ENCODE peak calls at places on chromosomes 13 and 19, in six cellular contexts. One of them, this sample, is unnamed. For H3K36me3 and H3K9me3, the result is how much of the 10 kb centered on the place peaks cover.

GRCh38 chr19:1240925-1241324 is 626 bp upstream of the ATP5F1D start:
- DNase-seq in HCT116: no peak
- DNase-seq in tibial nerve: no peak
- DNase-seq in upper lobe of left lung: peak
- DNase-seq in esophagus squamous epithelium: no peak
- DNase-seq in uterus: no peak
- DNase-seq in this sample: no peak

GRCh38 chr13:71806885-71807284 is 60.1 kb downstream of the DACH1 start:
- DNase-seq in HCT116: no peak
- DNase-seq in tibial nerve: no peak
- DNase-seq in upper lobe of left lung: no peak
- DNase-seq in esophagus squamous epithelium: no peak
- DNase-seq in uterus: no peak
- DNase-seq in this sample: no peak

GRCh38 chr19:46471116-46471733 is at the start of gene PNMA8A:
- DNase-seq in HCT116: no peak
- DNase-seq in tibial nerve: no peak
- DNase-seq in upper lobe of left lung: peak
- DNase-seq in esophagus squamous epithelium: no peak
- DNase-seq in uterus: peak
- DNase-seq in this sample: peak

GRCh38 chr13:99829593-99830239 is 141.9 kb downstream of the ZIC5 start:
- DNase-seq in HCT116: no peak
- DNase-seq in tibial nerve: no peak
- DNase-seq in upper lobe of left lung: no peak
- DNase-seq in esophagus squamous epithelium: no peak
- DNase-seq in uterus: no peak
- DNase-seq in this sample: no peak

GRCh38 chr19:47002106-47002766 is 17.4 kb upstream of the NPAS1 start:
- DNase-seq in HCT116: no peak
- DNase-seq in tibial nerve: no peak
- DNase-seq in upper lobe of left lung: no peak
- DNase-seq in esophagus squamous epithelium: no peak
- DNase-seq in uterus: no peak
- DNase-seq in this sample: no peak

GRCh38 chr13:24688111-24688510 is 7.9 kb downstream of the ATP12A start:
- DNase-seq in HCT116: no peak
- DNase-seq in tibial nerve: no peak
- DNase-seq in upper lobe of left lung: no peak
- DNase-seq in esophagus squamous epithelium: no peak
- DNase-seq in uterus: no peak
- DNase-seq in this sample: no peak

GRCh38 chr13:79485014-79485441 is 4.1 kb downstream of the NDFIP2 start:
- DNase-seq in HCT116: no peak
- DNase-seq in tibial nerve: no peak
- DNase-seq in upper lobe of left lung: no peak
- DNase-seq in esophagus squamous epithelium: no peak
- DNase-seq in uterus: no peak
- DNase-seq in this sample: no peak

GRCh38 chr19:6413291-6413690 is 11.3 kb downstream of the KHSRP start:
- DNase-seq in HCT116: no peak
- DNase-seq in tibial nerve: no peak
- DNase-seq in upper lobe of left lung: peak
- DNase-seq in esophagus squamous epithelium: no peak
- DNase-seq in uterus: no peak
- DNase-seq in this sample: no peak

GRCh38 chr13:51019026-51019425 is 92.0 kb downstream of the C13orf42 start:
- DNase-seq in HCT116: no peak
- DNase-seq in tibial nerve: no peak
- DNase-seq in upper lobe of left lung: no peak
- DNase-seq in esophagus squamous epithelium: no peak
- DNase-seq in uterus: no peak
- DNase-seq in this sample: no peak

GRCh38 chr19:39111593-39112199 is 13.9 kb upstream of the PAK4 start:
- DNase-seq in HCT116: no peak
- DNase-seq in tibial nerve: no peak
- DNase-seq in upper lobe of left lung: no peak
- DNase-seq in esophagus squamous epithelium: no peak
- DNase-seq in uterus: no peak
- DNase-seq in this sample: no peak

GRCh38 chr13:40145139-40145538 is 489.7 kb downstream of the COG6 start:
- DNase-seq in HCT116: no peak
- DNase-seq in tibial nerve: no peak
- DNase-seq in upper lobe of left lung: no peak
- DNase-seq in esophagus squamous epithelium: no peak
- DNase-seq in uterus: no peak
- DNase-seq in this sample: no peak

DNA sequence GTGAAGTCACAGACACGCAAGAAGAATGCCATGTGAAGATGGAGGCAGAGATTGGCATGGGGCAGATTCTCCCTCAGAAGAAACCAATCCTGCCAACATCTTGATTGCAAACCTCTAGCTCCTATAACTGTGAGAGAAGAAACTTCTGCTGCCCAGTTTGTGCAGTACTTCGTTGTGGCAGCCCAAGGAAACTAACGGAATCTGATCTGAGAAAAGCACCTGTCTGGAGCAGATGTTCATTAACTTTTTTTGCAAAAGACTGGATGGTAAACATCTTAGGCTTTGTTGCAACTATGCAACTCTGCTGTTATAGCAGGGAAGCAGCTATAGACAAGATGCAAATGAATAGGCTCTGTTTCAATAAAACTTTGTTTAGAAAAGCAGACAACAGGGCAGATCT is 25.1 kb upstream of the CPB2 start:
- DNase-seq in HCT116: no peak
- DNase-seq in tibial nerve: no peak
- DNase-seq in upper lobe of left lung: no peak
- DNase-seq in esophagus squamous epithelium: no peak
- DNase-seq in uterus: no peak
- DNase-seq in this sample: no peak
- H3K36me3 ChIP-seq in HCT116: under half
- H3K36me3 ChIP-seq in tibial nerve: under half
- H3K36me3 ChIP-seq in upper lobe of left lung: under half
- H3K36me3 ChIP-seq in esophagus squamous epithelium: under half
- H3K36me3 ChIP-seq in uterus: under half
- H3K36me3 ChIP-seq in this sample: under half

GRCh38 chr13:111121421-111121820 is 6.3 kb downstream of the ARHGEF7 start:
- DNase-seq in HCT116: no peak
- DNase-seq in tibial nerve: no peak
- DNase-seq in upper lobe of left lung: peak
- DNase-seq in esophagus squamous epithelium: no peak
- DNase-seq in uterus: no peak
- DNase-seq in this sample: no peak

GRCh38 chr13:111120913-111121312 is 5.8 kb downstream of the ARHGEF7 start:
- DNase-seq in HCT116: no peak
- DNase-seq in tibial nerve: no peak
- DNase-seq in upper lobe of left lung: peak
- DNase-seq in esophagus squamous epithelium: no peak
- DNase-seq in uterus: no peak
- DNase-seq in this sample: no peak

GRCh38 chr13:111123221-111123620 is 8.1 kb downstream of the ARHGEF7 start:
- DNase-seq in HCT116: no peak
- DNase-seq in tibial nerve: no peak
- DNase-seq in upper lobe of left lung: peak
- DNase-seq in esophagus squamous epithelium: no peak
- DNase-seq in uterus: no peak
- DNase-seq in this sample: no peak

GRCh38 chr13:111122631-111123030 is 7.5 kb downstream of the ARHGEF7 start:
- DNase-seq in HCT116: no peak
- DNase-seq in tibial nerve: no peak
- DNase-seq in upper lobe of left lung: no peak
- DNase-seq in esophagus squamous epithelium: no peak
- DNase-seq in uterus: no peak
- DNase-seq in this sample: no peak

DNA sequence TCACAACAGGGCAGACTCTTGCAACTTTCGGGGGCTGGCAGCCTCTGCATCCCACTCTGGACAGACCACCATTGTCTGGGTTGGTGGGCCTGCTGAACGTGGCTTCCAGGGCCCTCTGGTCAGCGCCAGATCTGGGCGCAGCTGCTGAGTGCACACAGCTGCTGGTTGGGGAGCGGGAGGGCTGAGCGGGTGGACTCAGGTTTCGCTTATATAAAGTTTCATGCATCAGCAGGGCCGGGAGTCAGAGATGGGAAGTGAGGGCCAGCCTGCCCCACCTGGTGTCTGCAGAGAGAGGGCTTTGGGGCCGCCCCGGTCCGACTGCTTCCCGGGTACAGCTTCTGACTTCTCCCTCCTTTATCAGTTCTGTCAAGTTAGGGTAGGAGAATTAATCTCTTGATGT is 6.9 kb downstream of the ARHGEF7 start:
- DNase-seq in HCT116: no peak
- DNase-seq in tibial nerve: no peak
- DNase-seq in upper lobe of left lung: peak
- DNase-seq in esophagus squamous epithelium: no peak
- DNase-seq in uterus: no peak
- DNase-seq in this sample: no peak
- TF ChIP-seq POLR2A in HCT116: no peak
- TF ChIP-seq POLR2A in tibial nerve: no peak
- TF ChIP-seq POLR2A in upper lobe of left lung: no peak
- TF ChIP-seq POLR2A in esophagus squamous epithelium: no peak
- TF ChIP-seq POLR2A in uterus: no peak
- TF ChIP-seq POLR2A in this sample: no peak

DNA sequence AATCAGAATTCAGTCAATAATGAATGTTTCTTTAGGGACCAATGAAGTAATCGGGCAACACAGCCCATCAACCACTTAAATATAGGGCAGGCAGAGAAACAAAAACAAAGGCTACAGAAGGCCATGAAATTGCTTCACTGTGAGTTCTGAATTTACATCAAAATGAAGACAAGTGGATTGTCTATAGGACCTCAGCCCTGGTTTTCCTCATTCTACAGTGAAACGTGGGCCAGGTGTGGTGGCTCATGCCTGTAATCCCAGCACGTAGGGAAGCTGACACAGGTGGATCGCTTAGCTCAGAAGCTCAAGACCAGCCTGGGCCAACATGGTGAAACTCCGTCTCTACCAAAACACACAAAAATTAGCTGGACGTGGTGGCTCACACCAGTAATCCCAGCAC is 416.0 kb downstream of the KLF12 start:
- DNase-seq in HCT116: no peak
- DNase-seq in tibial nerve: no peak
- DNase-seq in upper lobe of left lung: no peak
- DNase-seq in esophagus squamous epithelium: no peak
- DNase-seq in uterus: no peak
- DNase-seq in this sample: no peak
- H3K9me3 ChIP-seq in HCT116: under half
- H3K9me3 ChIP-seq in tibial nerve: under half
- H3K9me3 ChIP-seq in upper lobe of left lung: under half
- H3K9me3 ChIP-seq in esophagus squamous epithelium: under half
- H3K9me3 ChIP-seq in uterus: under half
- H3K9me3 ChIP-seq in this sample: under half

GRCh38 chr19:3122512-3122870 is 13.3 kb upstream of the GNA15 start:
- DNase-seq in HCT116: no peak
- DNase-seq in tibial nerve: no peak
- DNase-seq in upper lobe of left lung: peak
- DNase-seq in esophagus squamous epithelium: no peak
- DNase-seq in uterus: no peak
- DNase-seq in this sample: no peak
- H3K36me3 ChIP-seq in HCT116: under half
- H3K36me3 ChIP-seq in tibial nerve: half or more
- H3K36me3 ChIP-seq in upper lobe of left lung: under half
- H3K36me3 ChIP-seq in esophagus squamous epithelium: half or more
- H3K36me3 ChIP-seq in uterus: under half
- H3K36me3 ChIP-seq in this sample: under half

GRCh38 chr19:4322942-4323665 is 15.5 kb downstream of the STAP2 start:
- DNase-seq in HCT116: no peak
- DNase-seq in tibial nerve: no peak
- DNase-seq in upper lobe of left lung: peak
- DNase-seq in esophagus squamous epithelium: no peak
- DNase-seq in uterus: no peak
- DNase-seq in this sample: no peak

GRCh38 chr19:4320419-4320818 is 16.0 kb downstream of the FSD1 start:
- DNase-seq in HCT116: no peak
- DNase-seq in tibial nerve: no peak
- DNase-seq in upper lobe of left lung: no peak
- DNase-seq in esophagus squamous epithelium: no peak
- DNase-seq in uterus: no peak
- DNase-seq in this sample: no peak

GRCh38 chr19:4316940-4317339 is 12.5 kb downstream of the FSD1 start:
- DNase-seq in HCT116: no peak
- DNase-seq in tibial nerve: no peak
- DNase-seq in upper lobe of left lung: no peak
- DNase-seq in esophagus squamous epithelium: no peak
- DNase-seq in uterus: no peak
- DNase-seq in this sample: no peak

GRCh38 chr19:4318460-4318859 is 14.1 kb downstream of the FSD1 start:
- DNase-seq in HCT116: no peak
- DNase-seq in tibial nerve: no peak
- DNase-seq in upper lobe of left lung: no peak
- DNase-seq in esophagus squamous epithelium: no peak
- DNase-seq in uterus: no peak
- DNase-seq in this sample: no peak

GRCh38 chr19:4319067-4319718 is 14.8 kb downstream of the FSD1 start:
- DNase-seq in HCT116: no peak
- DNase-seq in tibial nerve: no peak
- DNase-seq in upper lobe of left lung: no peak
- DNase-seq in esophagus squamous epithelium: no peak
- DNase-seq in uterus: no peak
- DNase-seq in this sample: no peak
- TF ChIP-seq POLR2A in HCT116: no peak
- TF ChIP-seq POLR2A in tibial nerve: no peak
- TF ChIP-seq POLR2A in upper lobe of left lung: no peak
- TF ChIP-seq POLR2A in esophagus squamous epithelium: no peak
- TF ChIP-seq POLR2A in uterus: no peak
- TF ChIP-seq POLR2A in this sample: no peak

GRCh38 chr19:30528919-30529318 is 156.7 kb downstream of the ZNF536 start:
- DNase-seq in HCT116: no peak
- DNase-seq in tibial nerve: no peak
- DNase-seq in upper lobe of left lung: no peak
- DNase-seq in esophagus squamous epithelium: no peak
- DNase-seq in uterus: no peak
- DNase-seq in this sample: no peak
- H3K9me3 ChIP-seq in HCT116: under half
- H3K9me3 ChIP-seq in tibial nerve: under half
- H3K9me3 ChIP-seq in upper lobe of left lung: under half
- H3K9me3 ChIP-seq in esophagus squamous epithelium: under half
- H3K9me3 ChIP-seq in uterus: under half
- H3K9me3 ChIP-seq in this sample: under half

GRCh38 chr13:111645598-111646463 is 325.4 kb downstream of the TEX29 start:
- DNase-seq in HCT116: no peak
- DNase-seq in tibial nerve: no peak
- DNase-seq in upper lobe of left lung: no peak
- DNase-seq in esophagus squamous epithelium: no peak
- DNase-seq in uterus: no peak
- DNase-seq in this sample: no peak
- H3K36me3 ChIP-seq in HCT116: under half
- H3K36me3 ChIP-seq in tibial nerve: under half
- H3K36me3 ChIP-seq in upper lobe of left lung: under half
- H3K36me3 ChIP-seq in esophagus squamous epithelium: under half
- H3K36me3 ChIP-seq in uterus: under half
- H3K36me3 ChIP-seq in this sample: under half

This sample was measured in breast epithelium.